ENCODE peak calls at places on chromosomes 2 and 18, in six cellular contexts. D is PC-3, L is MM.1S, E is neural progenitor cell, C is hepatocyte, P is SK-N-SH. V is an unnamed sample. For H3K4me1, the result is how much of the 10 kb centered on the place peaks cover.

GRCh38 chr18:3463052-3463451 is 13.1 kb downstream of the TGIF1 start:
- DNase-seq in C (no peak), L (no peak), E (no peak), P (no peak), D (no peak), V (no peak)

GRCh38 chr18:37586641-37587225 is 21.1 kb upstream of the CELF4 start:
- DNase-seq in L (no peak), E (peak), C (no peak), P (no peak), D (no peak), V (no peak)

GRCh38 chr2:218123986-218124385 is 1.8 kb upstream of the CXCR2 start:
- DNase-seq in E (no peak), L (no peak), P (no peak), D (no peak), C (no peak), V (no peak)

GRCh38 chr2:106161938-106162814 is 31.9 kb downstream of the UXS1 start:
- DNase-seq in E (no peak), C (peak), L (no peak), P (no peak), D (peak), V (no peak)

GRCh38 chr18:34261865-34262780 is 37.4 kb upstream of the NOL4 start:
- DNase-seq in P (no peak), E (no peak), L (no peak), C (no peak), D (no peak), V (no peak)

GRCh38 chr2:24926602-24927252 is 6.7 kb upstream of the ADCY3 start:
- DNase-seq in P (no peak), E (peak), D (no peak), C (no peak), L (no peak), V (no peak)

GRCh38 chr2:71276311-71277158 is 49.6 kb upstream of the PAIP2B start:
- DNase-seq in E (peak), C (peak), L (peak), D (peak), P (peak), V (peak)

GRCh38 chr2:205701509-205701908 is 19.2 kb downstream of the NRP2 start:
- DNase-seq in P (no peak), L (no peak), D (peak), E (no peak), C (no peak), V (no peak)

GRCh38 chr2:209977386-209978239 is 24.8 kb upstream of the RPE start:
- DNase-seq in D (peak), E (peak), P (peak), C (peak), L (peak), V (peak)

GRCh38 chr18:63040788-63041410 is 278.7 kb downstream of the BCL2 start:
- DNase-seq in L (peak), C (no peak), D (no peak), E (no peak), P (no peak), V (no peak)

GRCh38 chr2:222920657-222921186 is 59.9 kb downstream of the ACSL3 start:
- DNase-seq in C (no peak), L (no peak), P (no peak), E (no peak), D (no peak), V (no peak)

GRCh38 chr2:71792926-71793761 is 339.8 kb downstream of the DYSF start:
- DNase-seq in P (no peak), L (no peak), C (peak), D (peak), E (no peak), V (no peak)

GRCh38 chr18:74252032-74252380 is 39.8 kb downstream of the CYB5A start:
- DNase-seq in D (peak), P (no peak), E (no peak), C (no peak), L (no peak), V (no peak)

GRCh38 chr2:81658227-81658626 is 1353.7 kb upstream of the LRRTM1 start:
- DNase-seq in C (no peak), E (no peak), L (no peak), D (peak), P (no peak), V (no peak)

GRCh38 chr2:120236296-120236695 is 13.1 kb upstream of the TMEM185B start:
- DNase-seq in E (no peak), P (no peak), D (no peak), C (no peak), L (no peak), V (no peak)

GRCh38 chr2:207288628-207289027 is 122.9 kb upstream of the KLF7 start:
- DNase-seq in E (no peak), D (no peak), L (no peak), C (no peak), P (no peak), V (no peak)

GRCh38 chr2:159290289-159290907 is 3.9 kb upstream of the WDSUB1 start:
- DNase-seq in C (peak), D (peak), E (no peak), P (peak), L (peak), V (peak)

GRCh38 chr2:70086278-70086837 is 919 bp upstream of the PCBP1 start:
- DNase-seq in D (peak), E (peak), L (peak), C (peak), P (peak), V (peak)

GRCh38 chr2:120231564-120231973 is 8.4 kb upstream of the TMEM185B start:
- DNase-seq in D (no peak), P (no peak), C (no peak), E (no peak), L (no peak), V (peak)

GRCh38 chr18:3281456-3282400 is 19.8 kb downstream of the MYL12B start:
- DNase-seq in P (peak), L (peak), C (peak), D (peak), E (peak), V (peak)

GRCh38 chr2:26438526-26438925 is 36.8 kb downstream of the DRC1 start:
- DNase-seq in C (no peak), L (no peak), E (no peak), P (no peak), D (no peak), V (no peak)

GRCh38 chr2:195696012-195696411 is 39.0 kb downstream of the SLC39A10 start:
- DNase-seq in P (no peak), L (no peak), D (no peak), E (no peak), C (no peak), V (peak)

GRCh38 chr2:42049411-42050349 is 1.9 kb downstream of the PKDCC start:
- DNase-seq in P (no peak), E (no peak), C (no peak), L (no peak), D (no peak), V (no peak)

GRCh38 chr2:121694398-121695178 is 42.1 kb downstream of the NIFK start:
- DNase-seq in E (no peak), P (no peak), D (peak), L (no peak), C (no peak), V (no peak)

GRCh38 chr2:226758886-226759660 is 40.5 kb downstream of the IRS1 start:
- DNase-seq in L (no peak), D (peak), P (no peak), C (no peak), E (no peak), V (no peak)

GRCh38 chr2:226771067-226771466 is 28.6 kb downstream of the IRS1 start:
- DNase-seq in C (no peak), E (no peak), D (no peak), P (no peak), L (no peak), V (no peak)

GRCh38 chr18:37661061-37661460 is 95.5 kb upstream of the CELF4 start:
- DNase-seq in D (no peak), P (no peak), C (no peak), L (no peak), E (no peak), V (no peak)

GRCh38 chr2:37324536-37324785 is 172 bp downstream of the PRKD3 start:
- DNase-seq in P (no peak), E (peak), D (no peak), C (peak), L (peak), V (peak)

GRCh38 chr18:5106730-5107129 is 90.3 kb downstream of the AKAIN1 start:
- DNase-seq in D (peak), E (peak), L (peak), P (no peak), C (no peak), V (peak)

GRCh38 chr18:74935411-74935810 is 273.5 kb downstream of the PTGR3 start:
- DNase-seq in P (no peak), D (peak), C (no peak), L (no peak), E (no peak), V (no peak)

GRCh38 chr2:119760876-119761275 is 1.2 kb downstream of the PTPN4 start:
- DNase-seq in E (no peak), P (no peak), C (peak), L (peak), D (peak), V (peak)

GRCh38 chr2:232886176-232886575 is 16.1 kb downstream of the SNORC start:
- DNase-seq in D (no peak), L (no peak), C (no peak), P (no peak), E (no peak), V (no peak)

GRCh38 chr18:57953883-57954282 is 90.1 kb upstream of the NEDD4L start:
- DNase-seq in L (no peak), D (no peak), P (no peak), C (no peak), E (no peak), V (no peak)

GRCh38 chr2:49988301-49988700 is 834.0 kb upstream of the FSHR start:
- DNase-seq in L (no peak), P (no peak), D (no peak), E (no peak), C (no peak), V (no peak)

GRCh38 chr2:171069286-171069956 is 91.3 kb downstream of the TLK1 start:
- DNase-seq in D (no peak), L (no peak), C (no peak), P (no peak), E (no peak), V (no peak)

GRCh38 chr2:23691576-23691975 is 235.3 kb downstream of the ATAD2B start:
- DNase-seq in P (peak), L (no peak), E (no peak), D (no peak), C (no peak), V (no peak)

GRCh38 chr2:79993144-79993543 is 311.4 kb downstream of the LRRTM1 start:
- DNase-seq in P (no peak), L (no peak), C (no peak), D (no peak), E (no peak), V (no peak)

GRCh38 chr18:77495982-77496690 is 246.5 kb downstream of the GALR1 start:
- DNase-seq in E (no peak), C (no peak), P (no peak), D (no peak), L (peak), V (no peak)

GRCh38 chr2:118386636-118387302 is 298.5 kb downstream of the INSIG2 start:
- DNase-seq in E (no peak), C (no peak), D (peak), P (no peak), L (no peak), V (no peak)

DNA sequence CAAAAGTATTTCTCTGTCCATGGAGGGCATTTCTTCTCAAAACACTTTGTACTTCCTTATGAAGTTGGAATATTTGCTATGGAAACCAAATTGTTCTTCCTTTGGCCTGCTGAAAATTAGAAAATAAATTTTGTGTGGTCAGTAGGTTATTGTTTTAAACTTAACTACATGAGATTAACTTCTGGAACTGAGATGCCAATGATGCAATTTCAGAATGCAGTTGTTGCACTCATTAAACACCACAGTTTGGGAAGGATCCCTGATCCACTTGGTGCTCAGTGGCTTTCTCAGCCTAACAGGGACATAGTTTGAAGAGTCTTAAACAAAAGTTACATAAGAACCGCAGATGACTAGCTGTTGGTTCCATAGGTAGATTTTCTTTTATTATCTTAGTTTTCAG is 23.3 kb upstream of the IL1R1 start:
- DNase-seq in C (no peak), L (no peak), P (no peak), D (no peak), E (no peak), V (no peak)
- H3K4me1 ChIP-seq in C (under half), L (under half), P (under half), D (under half), E (under half), V (under half)

GRCh38 chr2:54285451-54285850 is 29.4 kb upstream of the TSPYL6 start:
- DNase-seq in D (no peak), E (no peak), L (no peak), C (no peak), P (no peak), V (no peak)

GRCh38 chr2:54287532-54287931 is 31.5 kb upstream of the TSPYL6 start:
- DNase-seq in C (no peak), E (no peak), D (no peak), L (no peak), P (no peak), V (no peak)

GRCh38 chr2:54284801-54285200 is 28.8 kb upstream of the TSPYL6 start:
- DNase-seq in D (no peak), C (no peak), L (no peak), P (no peak), E (no peak), V (no peak)

DNA sequence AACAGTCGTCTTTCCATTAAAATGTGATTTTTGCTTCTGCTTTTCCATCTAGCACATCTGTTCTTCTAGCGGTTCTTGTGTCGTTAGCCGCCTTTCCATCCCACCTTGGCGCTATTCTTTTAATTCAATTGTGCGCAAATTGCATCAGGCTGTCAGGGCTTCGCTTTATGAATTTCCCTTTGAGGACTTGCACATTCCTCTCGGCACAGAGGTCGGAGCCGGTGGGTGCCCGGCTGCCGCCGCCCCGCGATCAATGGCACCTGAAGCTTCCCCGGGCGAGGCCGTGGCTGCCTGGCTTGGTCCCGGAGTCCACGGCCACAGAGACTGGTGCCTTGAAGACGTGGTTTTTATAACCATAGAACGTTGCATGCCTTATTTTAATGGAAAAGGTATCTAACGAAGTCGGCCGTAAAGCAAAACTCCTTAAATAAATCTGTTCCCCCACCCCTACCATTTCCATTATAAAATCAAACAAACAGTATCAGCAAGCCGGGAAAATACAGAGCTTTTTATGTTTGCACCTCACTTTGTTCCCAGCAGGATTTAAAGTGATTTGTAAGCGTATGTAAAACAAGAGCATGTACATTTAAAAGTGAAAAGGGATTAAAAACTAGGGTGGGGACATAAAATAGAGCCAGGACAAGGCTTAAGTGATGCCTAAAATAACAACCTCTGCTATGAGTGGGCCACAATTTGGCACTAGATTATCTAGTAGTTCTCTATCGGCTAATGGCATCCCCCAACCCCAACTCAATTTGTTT is 34.1 kb upstream of the TSPYL6 start:
- DNase-seq in P (no peak), E (peak), L (no peak), D (no peak), C (no peak), V (no peak)
- H3K4me3 ChIP-seq in P (no peak), E (peak), L (no peak), D (no peak), C (no peak), V (no peak)

GRCh38 chr18:14767474-14767873 is 19.5 kb downstream of the ANKRD30B start:
- DNase-seq in L (no peak), P (no peak), E (no peak), D (peak), C (no peak), V (no peak)
- TF ChIP-seq EZH2phosphoT487 in L (no peak), P (no peak), E (no peak), D (no peak), C (no peak), V (no peak)

GRCh38 chr2:199460101-199460671 is 2.4 kb upstream of the SATB2 start:
- DNase-seq in D (peak), E (no peak), L (no peak), P (no peak), C (no peak), V (peak)
- H3K4me1 ChIP-seq in D (under half), E (under half), L (under half), P (under half), C (under half), V (under half)

GRCh38 chr2:214536625-214537024 is 125.8 kb downstream of the VWC2L start:
- DNase-seq in C (no peak), L (no peak), P (no peak), E (no peak), D (no peak), V (no peak)

GRCh38 chr2:214537929-214538328 is 127.1 kb downstream of the VWC2L start:
- DNase-seq in P (no peak), E (no peak), C (no peak), D (no peak), L (no peak), V (no peak)

GRCh38 chr2:214529021-214529420 is 118.2 kb downstream of the VWC2L start:
- DNase-seq in E (no peak), D (no peak), P (no peak), C (no peak), L (no peak), V (no peak)

GRCh38 chr2:214529514-214529913 is 118.7 kb downstream of the VWC2L start:
- DNase-seq in E (no peak), C (no peak), D (no peak), P (no peak), L (no peak), V (no peak)

GRCh38 chr2:214533511-214533910 is 122.7 kb downstream of the VWC2L start:
- DNase-seq in C (no peak), D (no peak), E (no peak), P (no peak), L (no peak), V (no peak)
- H3K4me3 ChIP-seq in C (no peak), D (no peak), E (no peak), P (no peak), L (no peak), V (no peak)